ENCODE peak calls at places on chromosomes 11 and 22, in four cellular contexts. X is fibroblast of mammary gland, T is Panc1, E is HFF-Myc. L is an unnamed sample.

GRCh38 chr11:96012086-96012824 is 88.3 kb upstream of the MTMR2 start:
- DNase-seq in X (peak; percentile 87), T (peak; percentile 39), E (peak; percentile 47), L (peak; percentile 59)

GRCh38 chr11:60059052-60059451 is 2.6 kb downstream of the MS4A3 start:
- DNase-seq in X (no peak), T (no peak), E (no peak), L (no peak)

GRCh38 chr22:29947410-29948387 is 64.7 kb downstream of the MTMR3 start:
- DNase-seq in X (peak; percentile 30), T (no peak), E (no peak), L (no peak)

GRCh38 chr11:3840289-3840869 is 380 bp downstream of the RHOG start:
- DNase-seq in X (no peak), T (no peak), E (no peak), L (no peak)

GRCh38 chr22:30826670-30827355 is 132.1 kb downstream of the OSBP2 start:
- DNase-seq in X (no peak), T (no peak), E (no peak), L (no peak)

GRCh38 chr11:40508307-40508706 is 951.1 kb downstream of the LRRC4C start:
- DNase-seq in X (no peak), T (no peak), E (no peak), L (no peak)

GRCh38 chr22:31947296-31947695 is 3.0 kb downstream of the YWHAH start:
- DNase-seq in X (peak; percentile 47), T (peak; percentile 39), E (no peak), L (no peak)

GRCh38 chr11:84924290-84924689 is 702.9 kb downstream of the DLG2 start:
- DNase-seq in X (no peak), T (no peak), E (no peak), L (no peak)

GRCh38 chr11:58928082-58928574 is 11.2 kb upstream of the GLYATL1 start:
- DNase-seq in X (no peak), T (no peak), E (no peak), L (no peak)

GRCh38 chr22:49365191-49365837 is 462.4 kb downstream of the BRD1 start:
- DNase-seq in X (no peak), T (no peak), E (no peak), L (no peak)

GRCh38 chr11:14451825-14452224 is 47.8 kb downstream of the COPB1 start:
- DNase-seq in X (peak; percentile 33), T (no peak), E (no peak), L (no peak)

GRCh38 chr11:116693206-116694016 is 79.4 kb downstream of the BUD13 start:
- DNase-seq in X (no peak), T (no peak), E (no peak), L (no peak)

GRCh38 chr11:134441706-134442105 is 29.7 kb upstream of the B3GAT1 start:
- DNase-seq in X (no peak), T (no peak), E (no peak), L (no peak)

GRCh38 chr11:96091476-96091875 is 167.6 kb upstream of the MTMR2 start:
- DNase-seq in X (no peak), T (peak; percentile 20), E (no peak), L (no peak)

GRCh38 chr11:68651985-68652682 is 32.2 kb upstream of the GAL start:
- DNase-seq in X (no peak), T (no peak), E (no peak), L (no peak)

GRCh38 chr11:4181780-4182721 is 87.5 kb downstream of the RRM1 start:
- DNase-seq in X (peak; percentile 53), T (peak; percentile 60), E (no peak), L (peak; percentile 19)

GRCh38 chr11:34653851-34654490 is 33.1 kb downstream of the EHF start:
- DNase-seq in X (peak; percentile 95), T (peak; percentile 82), E (peak; percentile 80), L (peak; percentile 92)

GRCh38 chr22:36860017-36860416 is 789 bp upstream of the NCF4 start:
- DNase-seq in X (no peak), T (no peak), E (no peak), L (no peak)

GRCh38 chr11:19660076-19660475 is 52.6 kb upstream of the NAV2 start:
- DNase-seq in X (peak; percentile 83), T (peak; percentile 75), E (no peak), L (no peak)

GRCh38 chr11:114163231-114163631 is 103.7 kb downstream of the ZBTB16 start:
- DNase-seq in X (peak; percentile 95), T (no peak), E (no peak), L (no peak)

GRCh38 chr11:115498354-115498753 is 5.9 kb downstream of the CADM1 start:
- DNase-seq in X (no peak), T (no peak), E (no peak), L (no peak)

GRCh38 chr11:96361778-96362177 is 18.8 kb upstream of the MAML2 start:
- DNase-seq in X (no peak), T (no peak), E (no peak), L (no peak)

GRCh38 chr22:33299245-33299956 is 241.2 kb upstream of the SYN3 start:
- DNase-seq in X (no peak), T (no peak), E (no peak), L (no peak)

GRCh38 chr11:35335226-35335625 is 84.1 kb downstream of the SLC1A2 start:
- DNase-seq in X (peak; percentile 85), T (no peak), E (no peak), L (no peak)

GRCh38 chr11:46277313-46277622 is 194 bp upstream of the CREB3L1 start:
- DNase-seq in X (peak; percentile 64), T (no peak), E (no peak), L (no peak)

GRCh38 chr11:121426476-121427454 is 25.3 kb upstream of the SORL1 start:
- DNase-seq in X (no peak), T (no peak), E (no peak), L (no peak)

GRCh38 chr11:79538775-79539174 is 97.9 kb upstream of the TENM4 start:
- DNase-seq in X (no peak), T (no peak), E (no peak), L (no peak)

GRCh38 chr22:49553518-49554295 is 274.0 kb downstream of the BRD1 start:
- DNase-seq in X (no peak), T (no peak), E (no peak), L (no peak)

GRCh38 chr11:6240139-6240538 is 1.2 kb downstream of the CNGA4 start:
- DNase-seq in X (no peak), T (no peak), E (no peak), L (no peak)

GRCh38 chr11:120334894-120335462 is 1.2 kb upstream of the ARHGEF12 start:
- DNase-seq in X (peak; percentile 93), T (no peak), E (peak; percentile 85), L (peak; percentile 85)

GRCh38 chr11:78168539-78169477 is 19.6 kb downstream of the KCTD21 start:
- DNase-seq in X (peak; percentile 94), T (no peak), E (no peak), L (peak; percentile 87)

GRCh38 chr11:105609832-105610781 is at the start of gene GRIA4:
- DNase-seq in X (peak; percentile 23), T (no peak), E (no peak), L (no peak)

GRCh38 chr11:128687321-128687720 is 6.6 kb upstream of the FLI1 start:
- DNase-seq in X (no peak), T (no peak), E (no peak), L (no peak)

GRCh38 chr11:119724956-119725355 is 4.0 kb downstream of the NECTIN1 start:
- DNase-seq in X (no peak), T (no peak), E (no peak), L (no peak)

GRCh38 chr11:78310500-78310909 is 107.1 kb downstream of the GAB2 start:
- DNase-seq in X (peak; percentile 37), T (no peak), E (no peak), L (no peak)

GRCh38 chr11:50333861-50334260 is 301.2 kb downstream of the OR4C45 start:
- DNase-seq in X (no peak), T (no peak), E (no peak), L (no peak)

GRCh38 chr22:32920032-32920628 is 118.6 kb downstream of the TIMP3 start:
- DNase-seq in X (peak; percentile 67), T (no peak), E (no peak), L (peak; percentile 63)

GRCh38 chr11:112273066-112273465 is 12.4 kb upstream of the PLET1 start:
- DNase-seq in X (no peak), T (no peak), E (no peak), L (no peak)
- TF ChIP-seq CTCF in X (no peak), T (no peak), E (no peak), L (no peak)

DNA sequence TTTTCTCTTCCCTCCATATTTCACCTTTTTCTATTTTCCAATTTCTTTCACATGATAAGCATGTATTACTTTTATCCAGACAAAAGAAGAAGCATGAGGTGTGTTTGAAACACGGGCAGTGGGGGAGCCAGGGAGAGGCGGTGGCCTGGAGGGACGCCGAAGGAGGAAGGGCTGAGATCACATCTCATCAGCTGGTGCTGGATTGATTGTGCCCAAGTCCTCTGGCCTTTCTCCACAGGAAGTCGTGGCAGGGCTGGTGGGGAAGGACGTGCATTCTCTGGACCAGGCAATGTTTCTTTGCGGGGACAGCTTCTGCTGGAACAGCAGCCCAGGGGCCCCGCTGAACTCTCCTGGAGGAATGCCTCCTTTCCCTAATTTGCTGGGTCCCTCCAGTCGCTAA is 82.9 kb downstream of the MIAT start:
- DNase-seq in X (no peak), T (no peak), E (no peak), L (no peak)
- TF ChIP-seq CTCF in X (no peak), T (no peak), E (no peak), L (no peak)

DNA sequence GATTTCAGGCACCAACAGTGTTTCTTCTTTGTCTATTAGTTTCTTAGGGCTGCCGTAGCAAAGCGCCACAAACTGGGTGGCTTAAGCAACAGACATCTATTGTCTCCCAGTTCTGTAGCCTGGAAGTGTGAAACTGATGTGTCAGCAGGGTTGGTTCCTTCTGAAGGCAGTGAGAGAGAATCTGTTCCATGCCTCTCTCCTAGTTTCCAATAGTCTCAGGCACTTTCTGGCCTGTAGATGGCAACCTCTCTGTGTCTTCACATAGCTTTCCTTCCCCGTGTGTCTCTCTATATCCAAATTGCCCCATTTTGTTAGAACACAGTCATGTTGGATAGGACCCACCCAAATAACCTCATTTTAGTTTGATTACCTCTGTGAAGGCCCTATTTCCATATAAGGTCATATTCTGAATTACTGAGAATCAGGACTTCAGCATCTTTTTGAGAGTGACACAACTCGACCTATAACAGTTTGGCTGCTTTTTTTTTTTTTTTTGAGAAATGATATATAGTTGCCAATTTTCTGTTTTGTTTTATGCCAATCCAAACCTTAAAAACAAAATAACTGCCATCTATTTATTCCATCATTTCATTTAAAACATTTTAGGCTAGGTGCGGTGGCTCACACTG is 108.2 kb downstream of the SLC36A4 start:
- DNase-seq in X (peak; percentile 54), T (peak; percentile 41), E (peak; percentile 10), L (peak; percentile 2)
- TF ChIP-seq CTCF in X (peak; percentile 67), T (peak; percentile 79), E (peak; percentile 54), L (peak; percentile 66)

DNA sequence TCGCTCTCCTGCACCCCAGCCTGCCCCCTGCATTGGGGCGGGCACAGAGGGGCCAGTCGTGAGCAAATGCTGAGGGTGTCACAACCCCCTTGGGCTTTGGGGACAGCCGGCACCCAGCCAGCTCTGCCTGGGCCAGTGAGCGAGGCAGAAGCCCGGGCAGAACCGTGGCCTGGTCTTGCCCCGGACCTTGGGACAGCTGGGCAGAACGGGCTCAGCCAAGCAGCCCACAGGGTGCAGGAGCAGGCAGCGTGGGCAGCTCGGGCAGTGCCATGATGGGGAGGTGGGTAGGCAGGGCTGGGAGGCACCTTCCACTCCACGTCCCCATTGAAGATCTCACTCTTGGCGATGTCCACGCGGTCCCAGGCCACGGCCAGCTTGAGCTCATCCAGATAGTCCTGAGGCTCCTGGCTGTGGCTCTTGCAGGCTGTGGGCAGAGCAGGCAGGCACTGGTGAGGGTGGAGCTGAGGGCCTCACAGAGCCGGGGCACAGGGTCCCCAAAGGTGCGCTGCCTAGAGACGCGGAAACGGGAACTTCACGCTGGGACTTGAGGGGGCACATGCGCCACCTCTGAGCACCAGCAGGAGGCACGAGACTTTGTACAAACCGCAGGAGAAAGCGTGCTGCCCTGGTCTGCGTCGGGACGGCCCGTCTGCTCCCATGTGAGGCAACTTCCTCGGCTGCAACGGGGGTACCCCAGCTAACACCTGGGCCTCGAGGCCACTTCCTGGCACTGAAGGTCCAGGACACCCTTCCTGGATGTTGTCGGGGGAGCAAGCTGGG is 15.2 kb downstream of the TSSC4 start:
- DNase-seq in X (no peak), T (no peak), E (no peak), L (no peak)
- TF ChIP-seq CTCF in X (no peak), T (no peak), E (no peak), L (no peak)